ENCODE peak calls at places on chromosomes 12 and 14, in seven cellular contexts. X is Kasumi-1; E is activated naive CD8-positive, alpha-beta T cell treated with anti-CD3 and anti-CD28 coated beads, Interleukin-2, amount 50 U/mL, for 24 hours; P is left lung; V is effector CD4-positive, alpha-beta T cell; C is EL; D is activated CD8-positive, alpha-beta memory T cell treated with anti-CD3 and anti-CD28 coated beads, Interleukin-2, amount 50 U/mL, for 4 hours. A is an unnamed sample.

GRCh38 chr12:92076106-92076505 is 69.5 kb downstream of the BTG1 start:
- DNase-seq in X (no peak), E (no peak), P (no peak), V (no peak), C (peak; percentile 31), D (no peak), A (no peak)

GRCh38 chr14:80621701-80622100 is 319.8 kb downstream of the CEP128 start:
- DNase-seq in X (no peak), E (no peak), P (no peak), V (no peak), C (peak; percentile 58), D (no peak), A (no peak)

GRCh38 chr14:91752956-91753355 is 21.1 kb upstream of the CATSPERB start:
- DNase-seq in X (no peak), E (no peak), P (no peak), V (no peak), C (no peak), D (no peak), A (no peak)

GRCh38 chr14:39267592-39268112 is 33.9 kb downstream of the MIA2 start:
- DNase-seq in X (peak; percentile 37), E (no peak), P (no peak), V (no peak), C (no peak), D (no peak), A (no peak)

GRCh38 chr14:20679907-20680306 is 4.5 kb upstream of the RNASE4 start:
- DNase-seq in X (peak; percentile 52), E (no peak), P (no peak), V (no peak), C (peak; percentile 52), D (peak; percentile 24), A (no peak)

GRCh38 chr12:19031032-19031431 is 98.5 kb upstream of the PLEKHA5 start:
- DNase-seq in X (no peak), E (no peak), P (no peak), V (no peak), C (peak; percentile 95), D (no peak), A (no peak)

GRCh38 chr12:31687101-31687527 is 27.6 kb downstream of the ETFBKMT start:
- DNase-seq in X (peak; percentile 98), E (no peak), P (peak; percentile 39), V (no peak), C (no peak), D (no peak), A (no peak)

GRCh38 chr14:101372494-101372813 is 188.8 kb upstream of the DIO3 start:
- DNase-seq in X (no peak), E (no peak), P (no peak), V (no peak), C (no peak), D (no peak), A (no peak)

GRCh38 chr14:69370061-69370460 is 28.0 kb downstream of the ERH start:
- DNase-seq in X (no peak), E (no peak), P (no peak), V (no peak), C (no peak), D (no peak), A (no peak)

GRCh38 chr14:104107101-104107581 is 21.6 kb downstream of the ASPG start:
- DNase-seq in X (no peak), E (no peak), P (no peak), V (no peak), C (no peak), D (peak; percentile 7), A (no peak)

GRCh38 chr12:125055591-125055990 is 9.6 kb upstream of the AACS start:
- DNase-seq in X (no peak), E (no peak), P (no peak), V (no peak), C (no peak), D (no peak), A (no peak)

GRCh38 chr12:63124778-63125177 is 26.2 kb downstream of the AVPR1A start:
- DNase-seq in X (no peak), E (no peak), P (no peak), V (no peak), C (no peak), D (no peak), A (no peak)

GRCh38 chr12:2268478-2269286 is 215.9 kb downstream of the CACNA1C start:
- DNase-seq in X (no peak), E (no peak), P (no peak), V (no peak), C (peak; percentile 94), D (no peak), A (no peak)

GRCh38 chr14:36939265-36939664 is 233.1 kb downstream of the SLC25A21 start:
- DNase-seq in X (no peak), E (no peak), P (no peak), V (no peak), C (no peak), D (no peak), A (no peak)

GRCh38 chr12:99282086-99282485 is 365.5 kb upstream of the GARIN6 start:
- DNase-seq in X (no peak), E (no peak), P (no peak), V (no peak), C (no peak), D (no peak), A (no peak)

GRCh38 chr12:103627189-103627855 is 40.2 kb downstream of the STAB2 start:
- DNase-seq in X (no peak), E (no peak), P (no peak), V (no peak), C (no peak), D (no peak), A (no peak)

GRCh38 chr12:117063162-117063911 is 35.9 kb downstream of the TESC start:
- DNase-seq in X (peak; percentile 99), E (peak; percentile 30), P (peak; percentile 58), V (no peak), C (no peak), D (no peak), A (no peak)

A was measured in NCI-H187 treated with DMSO at 0.1 percent for 48 hours.